ENCODE peak calls at places on chromosomes 6 and 20, in four cellular contexts. One of them, this sample, is unnamed.

GRCh38 chr20:44053046-44053445 is 133.9 kb downstream of the JPH2 start:
- DNase-seq in kidney glomerular epithelial cell: no peak
- DNase-seq in activated CD8-positive, alpha-beta T cell treated with anti-CD3 and anti-CD28 coated beads, Interleukin-2, amount 10 ng/mL, durations not matched to agents 7 days and 5 days: no peak
- DNase-seq in cerebellum: no peak
- DNase-seq in this sample: no peak

GRCh38 chr6:52504778-52505127 is 72.1 kb downstream of the TRAM2 start:
- DNase-seq in kidney glomerular epithelial cell: no peak
- DNase-seq in activated CD8-positive, alpha-beta T cell treated with anti-CD3 and anti-CD28 coated beads, Interleukin-2, amount 10 ng/mL, durations not matched to agents 7 days and 5 days: no peak
- DNase-seq in cerebellum: peak; percentile 9
- DNase-seq in this sample: no peak

GRCh38 chr20:58251979-58252591 is 23.6 kb upstream of the ANKRD60 start:
- DNase-seq in kidney glomerular epithelial cell: peak; percentile 71
- DNase-seq in activated CD8-positive, alpha-beta T cell treated with anti-CD3 and anti-CD28 coated beads, Interleukin-2, amount 10 ng/mL, durations not matched to agents 7 days and 5 days: no peak
- DNase-seq in cerebellum: no peak
- DNase-seq in this sample: peak; percentile 86

GRCh38 chr20:18288748-18289705 is 700 bp downstream of the ZNF133 start:
- DNase-seq in kidney glomerular epithelial cell: no peak
- DNase-seq in activated CD8-positive, alpha-beta T cell treated with anti-CD3 and anti-CD28 coated beads, Interleukin-2, amount 10 ng/mL, durations not matched to agents 7 days and 5 days: no peak
- DNase-seq in cerebellum: peak; percentile 23
- DNase-seq in this sample: peak; percentile 6

GRCh38 chr6:90121982-90122381 is 174.7 kb downstream of the BACH2 start:
- DNase-seq in kidney glomerular epithelial cell: no peak
- DNase-seq in activated CD8-positive, alpha-beta T cell treated with anti-CD3 and anti-CD28 coated beads, Interleukin-2, amount 10 ng/mL, durations not matched to agents 7 days and 5 days: no peak
- DNase-seq in cerebellum: no peak
- DNase-seq in this sample: peak; percentile 17

GRCh38 chr6:116969211-116969863 is 92.3 kb downstream of the RFX6 start:
- DNase-seq in kidney glomerular epithelial cell: peak; percentile 35
- DNase-seq in activated CD8-positive, alpha-beta T cell treated with anti-CD3 and anti-CD28 coated beads, Interleukin-2, amount 10 ng/mL, durations not matched to agents 7 days and 5 days: peak; percentile 44
- DNase-seq in cerebellum: peak; percentile 5
- DNase-seq in this sample: peak; percentile 54

GRCh38 chr20:47768016-47768953 is 17.0 kb downstream of the SULF2 start:
- DNase-seq in kidney glomerular epithelial cell: no peak
- DNase-seq in activated CD8-positive, alpha-beta T cell treated with anti-CD3 and anti-CD28 coated beads, Interleukin-2, amount 10 ng/mL, durations not matched to agents 7 days and 5 days: no peak
- DNase-seq in cerebellum: no peak
- DNase-seq in this sample: no peak

GRCh38 chr6:53070808-53071207 is 5.6 kb downstream of the FBXO9 start:
- DNase-seq in kidney glomerular epithelial cell: no peak
- DNase-seq in activated CD8-positive, alpha-beta T cell treated with anti-CD3 and anti-CD28 coated beads, Interleukin-2, amount 10 ng/mL, durations not matched to agents 7 days and 5 days: no peak
- DNase-seq in cerebellum: no peak
- DNase-seq in this sample: no peak

GRCh38 chr20:50338479-50339195 is 148.0 kb downstream of the CEBPB start:
- DNase-seq in kidney glomerular epithelial cell: peak; percentile 23
- DNase-seq in activated CD8-positive, alpha-beta T cell treated with anti-CD3 and anti-CD28 coated beads, Interleukin-2, amount 10 ng/mL, durations not matched to agents 7 days and 5 days: peak; percentile 83
- DNase-seq in cerebellum: no peak
- DNase-seq in this sample: peak; percentile 31

GRCh38 chr20:31573555-31574295 is 31.4 kb upstream of the ID1 start:
- DNase-seq in kidney glomerular epithelial cell: no peak
- DNase-seq in activated CD8-positive, alpha-beta T cell treated with anti-CD3 and anti-CD28 coated beads, Interleukin-2, amount 10 ng/mL, durations not matched to agents 7 days and 5 days: no peak
- DNase-seq in cerebellum: no peak
- DNase-seq in this sample: no peak

GRCh38 chr6:125974214-125974866 is 12.0 kb upstream of the TRMT11 start:
- DNase-seq in kidney glomerular epithelial cell: peak; percentile 65
- DNase-seq in activated CD8-positive, alpha-beta T cell treated with anti-CD3 and anti-CD28 coated beads, Interleukin-2, amount 10 ng/mL, durations not matched to agents 7 days and 5 days: no peak
- DNase-seq in cerebellum: peak; percentile 65
- DNase-seq in this sample: peak; percentile 51

GRCh38 chr6:37556884-37557644 is 57.4 kb upstream of the CCDC167 start:
- DNase-seq in kidney glomerular epithelial cell: peak; percentile 35
- DNase-seq in activated CD8-positive, alpha-beta T cell treated with anti-CD3 and anti-CD28 coated beads, Interleukin-2, amount 10 ng/mL, durations not matched to agents 7 days and 5 days: no peak
- DNase-seq in cerebellum: no peak
- DNase-seq in this sample: peak; percentile 68

GRCh38 chr6:37254881-37255280 is 2.7 kb upstream of the TBC1D22B start:
- DNase-seq in kidney glomerular epithelial cell: no peak
- DNase-seq in activated CD8-positive, alpha-beta T cell treated with anti-CD3 and anti-CD28 coated beads, Interleukin-2, amount 10 ng/mL, durations not matched to agents 7 days and 5 days: no peak
- DNase-seq in cerebellum: no peak
- DNase-seq in this sample: no peak

GRCh38 chr6:44041461-44042260 is 85.6 kb downstream of the MRPL14 start:
- DNase-seq in kidney glomerular epithelial cell: peak; percentile 95
- DNase-seq in activated CD8-positive, alpha-beta T cell treated with anti-CD3 and anti-CD28 coated beads, Interleukin-2, amount 10 ng/mL, durations not matched to agents 7 days and 5 days: no peak
- DNase-seq in cerebellum: no peak
- DNase-seq in this sample: peak; percentile 96

GRCh38 chr6:149168968-149169367 is 148.5 kb upstream of the TAB2 start:
- DNase-seq in kidney glomerular epithelial cell: no peak
- DNase-seq in activated CD8-positive, alpha-beta T cell treated with anti-CD3 and anti-CD28 coated beads, Interleukin-2, amount 10 ng/mL, durations not matched to agents 7 days and 5 days: no peak
- DNase-seq in cerebellum: no peak
- DNase-seq in this sample: no peak

This sample was measured in kidney tubule cell.